ENCODE peak calls at places on chromosome 20, in six cellular contexts. Q is epithelial cell of esophagus; J is fibroblast of mammary gland; D is brain microvascular endothelial cell; L is HCEC 1CT; I is activated T-helper 1 cell treated with anti-CD3 and anti-CD28 coated beads, Interleukin-12 subunit alpha, Interleukin-12 subunit beta, Interleukin-2, Interleukin-4 antibody, amounts not matched to agents 30 ng/mL and 10 ng/mL and 1 ng/mL, durations not matched to agents 14 hours and 24 hours and 36 hours. W is an unnamed sample.
A peak's percentile ranks its signal among the peaks of the same experiment; 100 is the strongest.

GRCh38 chr20:8583209-8584106 is 451.4 kb downstream of the PLCB1 start:
- DNase-seq in Q (no peak), J (no peak), D (no peak), L (no peak), I (no peak), W (no peak)

GRCh38 chr20:51460569-51461265 is 81.8 kb downstream of the NFATC2 start:
- DNase-seq in Q (no peak), J (no peak), D (no peak), L (no peak), I (no peak), W (no peak)

GRCh38 chr20:44851545-44851944 is 34.0 kb upstream of the YWHAB start:
- DNase-seq in Q (no peak), J (no peak), D (no peak), L (no peak), I (no peak), W (no peak)

GRCh38 chr20:3461911-3462677 is 8.7 kb upstream of the ATRN start:
- DNase-seq in Q (peak; percentile 33), J (peak; percentile 25), D (no peak), L (peak; percentile 20), I (no peak), W (no peak)

GRCh38 chr20:50559149-50559548 is 49.0 kb downstream of the PTPN1 start:
- DNase-seq in Q (no peak), J (no peak), D (no peak), L (no peak), I (no peak), W (no peak)

GRCh38 chr20:3702992-3703391 is 9.4 kb downstream of the SIGLEC1 start:
- DNase-seq in Q (no peak), J (no peak), D (no peak), L (no peak), I (no peak), W (no peak)

GRCh38 chr20:13297105-13297899 is 76.2 kb downstream of the ISM1 start:
- DNase-seq in Q (no peak), J (no peak), D (no peak), L (no peak), I (no peak), W (no peak)

GRCh38 chr20:24684954-24685691 is 215.7 kb downstream of the SYNDIG1 start:
- DNase-seq in Q (no peak), J (no peak), D (no peak), L (no peak), I (no peak), W (no peak)

GRCh38 chr20:22826306-22827230 is 208.5 kb upstream of the SSTR4 start:
- DNase-seq in Q (peak; percentile 65), J (no peak), D (no peak), L (no peak), I (no peak), W (no peak)

GRCh38 chr20:444862-445426 is 17.4 kb downstream of the TBC1D20 start:
- DNase-seq in Q (peak; percentile 47), J (peak; percentile 86), D (peak; percentile 10), L (no peak), I (no peak), W (peak; percentile 76)

GRCh38 chr20:54456423-54456822 is 19.0 kb upstream of the DOK5 start:
- DNase-seq in Q (no peak), J (no peak), D (no peak), L (no peak), I (no peak), W (no peak)

GRCh38 chr20:2654384-2654822 is 2.0 kb downstream of the NOP56 start:
- DNase-seq in Q (no peak), J (no peak), D (no peak), L (no peak), I (no peak), W (no peak)

GRCh38 chr20:46199198-46199597 is 81.1 kb downstream of the CD40 start:
- DNase-seq in Q (no peak), J (no peak), D (no peak), L (no peak), I (no peak), W (no peak)

GRCh38 chr20:38315290-38315966 is 11.5 kb downstream of the BPI start:
- DNase-seq in Q (no peak), J (peak; percentile 36), D (peak; percentile 59), L (peak; percentile 44), I (no peak), W (peak; percentile 35)

GRCh38 chr20:8076505-8077498 is 55.3 kb upstream of the PLCB1 start:
- DNase-seq in Q (no peak), J (peak; percentile 59), D (no peak), L (no peak), I (no peak), W (no peak)

GRCh38 chr20:44001667-44002596 is 87.3 kb downstream of the TOX2 start:
- DNase-seq in Q (no peak), J (no peak), D (no peak), L (no peak), I (no peak), W (no peak)

GRCh38 chr20:32190608-32191415 is 16.7 kb downstream of the PLAGL2 start:
- DNase-seq in Q (no peak), J (peak; percentile 19), D (no peak), L (no peak), I (no peak), W (no peak)

GRCh38 chr20:37179671-37180524 is 550 bp upstream of the MROH8 start:
- DNase-seq in Q (peak; percentile 75), J (peak; percentile 79), D (peak; percentile 46), L (peak; percentile 73), I (no peak), W (peak; percentile 78)

GRCh38 chr20:7770578-7770977 is 169.7 kb downstream of the HAO1 start:
- DNase-seq in Q (peak; percentile 42), J (peak; percentile 15), D (peak; percentile 17), L (no peak), I (peak; percentile 6), W (no peak)

GRCh38 chr20:22861990-22862389 is 173.1 kb upstream of the SSTR4 start:
- DNase-seq in Q (peak; percentile 45), J (no peak), D (no peak), L (no peak), I (no peak), W (no peak)

GRCh38 chr20:1320902-1321653 is 7.9 kb downstream of the SDCBP2 start:
- DNase-seq in Q (no peak), J (no peak), D (no peak), L (no peak), I (no peak), W (no peak)

GRCh38 chr20:47380481-47380880 is 24.0 kb upstream of the ZMYND8 start:
- DNase-seq in Q (no peak), J (peak; percentile 48), D (no peak), L (peak; percentile 21), I (peak; percentile 21), W (no peak)

GRCh38 chr20:61056627-61057312 is 195.3 kb upstream of the CDH4 start:
- DNase-seq in Q (no peak), J (no peak), D (no peak), L (no peak), I (no peak), W (no peak)

GRCh38 chr20:21234816-21235215 is 68.3 kb upstream of the XRN2 start:
- DNase-seq in Q (no peak), J (no peak), D (no peak), L (no peak), I (no peak), W (no peak)

GRCh38 chr20:10060223-10060622 is 25.4 kb downstream of the ANKEF1 start:
- DNase-seq in Q (no peak), J (no peak), D (no peak), L (no peak), I (no peak), W (no peak)

GRCh38 chr20:7454047-7454446 is 486.2 kb downstream of the HAO1 start:
- DNase-seq in Q (no peak), J (no peak), D (no peak), L (no peak), I (no peak), W (no peak)

GRCh38 chr20:48763183-48764030 is 64.4 kb downstream of the PREX1 start:
- DNase-seq in Q (no peak), J (no peak), D (no peak), L (no peak), I (no peak), W (no peak)

GRCh38 chr20:50242863-50243609 is 52.4 kb downstream of the CEBPB start:
- DNase-seq in Q (peak; percentile 48), J (no peak), D (no peak), L (no peak), I (no peak), W (no peak)

GRCh38 chr20:1299522-1299921 is 29.4 kb downstream of the SDCBP2 start:
- DNase-seq in Q (no peak), J (no peak), D (no peak), L (peak; percentile 4), I (no peak), W (no peak)

GRCh38 chr20:42018979-42019378 is 400.8 kb upstream of the CHD6 start:
- DNase-seq in Q (no peak), J (no peak), D (no peak), L (no peak), I (no peak), W (no peak)

GRCh38 chr20:2429061-2429460 is 41.5 kb downstream of the SNRPB start:
- DNase-seq in Q (no peak), J (no peak), D (no peak), L (no peak), I (no peak), W (no peak)

GRCh38 chr20:8218861-8219260 is 86.8 kb downstream of the PLCB1 start:
- DNase-seq in Q (no peak), J (peak; percentile 66), D (peak; percentile 64), L (peak; percentile 76), I (no peak), W (peak; percentile 79)

GRCh38 chr20:62670156-62670555 is 27.9 kb downstream of the SLCO4A1 start:
- DNase-seq in Q (no peak), J (no peak), D (no peak), L (no peak), I (no peak), W (no peak)

GRCh38 chr20:57432874-57433491 is 41.8 kb downstream of the RBM38 start:
- DNase-seq in Q (peak; percentile 35), J (no peak), D (no peak), L (no peak), I (peak; percentile 72), W (no peak)

GRCh38 chr20:2331901-2332565 is 36.2 kb downstream of the TGM3 start:
- DNase-seq in Q (no peak), J (no peak), D (no peak), L (no peak), I (no peak), W (no peak)

GRCh38 chr20:53157443-53158408 is 185.6 kb downstream of the TSHZ2 start:
- DNase-seq in Q (peak; percentile 51), J (peak; percentile 61), D (peak; percentile 45), L (peak; percentile 3), I (no peak), W (peak; percentile 8)

GRCh38 chr20:58700121-58700780 is 7.7 kb downstream of the NPEPL1 start:
- DNase-seq in Q (no peak), J (peak; percentile 35), D (no peak), L (no peak), I (no peak), W (no peak)

W was measured in HFFc6.